ENCODE peak calls at places on chromosomes 1 and 21, in seven cellular contexts. Z is stimulated activated CD4-positive, alpha-beta T cell treated with anti-CD3 and anti-CD28 coated beads, Interleukin-2, amount 100 ng/mL, for 48 hours; M is GM13977; P is Right ventricle myocardium superior; X is GM13976; Y is NCI-H1694 treated with DMSO at 0.1 percent for 48 hours; S is activated CD8-positive, alpha-beta T cell treated with anti-CD3 and anti-CD28 coated beads, Interleukin-2, amount 10 ng/mL, durations not matched to agents 7 days and 5 days. B is an unnamed sample.
A peak's percentile ranks its signal among the peaks of the same experiment; 100 is the strongest.

GRCh38 chr1:167105150-167105840 is 11.4 kb downstream of the STYXL2 start:
- DNase-seq in S (no peak), Z (no peak), X (no peak), P (no peak), Y (no peak), M (no peak), B (no peak)

GRCh38 chr1:168468042-168468809 is 75.6 kb downstream of the XCL2 start:
- DNase-seq in X (no peak), Z (no peak), P (no peak), M (no peak), S (no peak), Y (no peak), B (no peak)

GRCh38 chr1:101290922-101291561 is 54.2 kb downstream of the S1PR1 start:
- DNase-seq in P (no peak), Z (no peak), Y (no peak), M (no peak), X (no peak), S (peak; percentile 50), B (no peak)

GRCh38 chr1:12229835-12230548 is at the start of gene VPS13D:
- DNase-seq in M (peak; percentile 95), X (peak; percentile 97), Y (peak; percentile 32), Z (peak; percentile 94), P (peak; percentile 93), S (peak; percentile 88), B (peak; percentile 94)

GRCh38 chr1:182278144-182279054 is 113.2 kb downstream of the GLUL start:
- DNase-seq in Z (no peak), Y (no peak), M (no peak), P (no peak), X (no peak), S (no peak), B (no peak)

GRCh38 chr1:24830680-24831272 is 85.5 kb downstream of the CLIC4 start:
- DNase-seq in S (no peak), Z (no peak), Y (peak; percentile 56), P (no peak), M (peak; percentile 45), X (peak; percentile 50), B (no peak)

GRCh38 chr1:219876798-219877209 is 51.6 kb downstream of the SLC30A10 start:
- DNase-seq in S (no peak), M (no peak), X (no peak), Z (no peak), P (no peak), Y (no peak), B (no peak)

GRCh38 chr1:36369061-36369470 is 16.7 kb downstream of the STK40 start:
- DNase-seq in S (peak; percentile 91), Z (peak; percentile 87), P (peak; percentile 83), X (peak; percentile 88), M (peak; percentile 83), Y (peak; percentile 52), B (peak; percentile 73)

GRCh38 chr1:152182942-152183341 is 23.9 kb upstream of the RPTN start:
- DNase-seq in S (no peak), Y (no peak), Z (no peak), M (no peak), P (no peak), X (no peak), B (no peak)

GRCh38 chr1:23392125-23392855 is 22.7 kb upstream of the ZNF436 start:
- DNase-seq in X (no peak), M (no peak), P (no peak), Y (no peak), S (no peak), Z (no peak), B (no peak)

GRCh38 chr1:248849152-248849551 is 9.7 kb downstream of the ZNF692 start:
- DNase-seq in Y (no peak), S (no peak), P (no peak), M (no peak), Z (no peak), X (no peak), B (no peak)

GRCh38 chr1:85321237-85321964 is 45.0 kb upstream of the BCL10 start:
- DNase-seq in Z (no peak), M (no peak), Y (no peak), P (no peak), S (peak; percentile 36), X (no peak), B (no peak)

GRCh38 chr1:243250102-243250501 is 5.0 kb downstream of the CEP170 start:
- DNase-seq in X (no peak), Y (no peak), Z (no peak), M (no peak), S (no peak), P (no peak), B (no peak)

GRCh38 chr1:29317063-29317915 is 81.0 kb downstream of the PTPRU start:
- DNase-seq in M (no peak), Z (no peak), X (no peak), P (no peak), Y (no peak), S (no peak), B (no peak)

GRCh38 chr1:45687753-45688737 is at the start of gene TMEM69:
- DNase-seq in Z (peak; percentile 73), Y (peak; percentile 84), P (peak; percentile 61), S (peak; percentile 89), M (peak; percentile 80), X (peak; percentile 79), B (peak; percentile 71)

GRCh38 chr1:20164694-20165202 is 21.1 kb upstream of the UBXN10 start:
- DNase-seq in S (no peak), M (no peak), P (peak; percentile 70), X (no peak), Z (no peak), Y (no peak), B (peak; percentile 58)

GRCh38 chr1:45359882-45360513 is 19.8 kb upstream of the MUTYH start:
- DNase-seq in M (no peak), X (no peak), P (peak; percentile 65), Z (peak; percentile 46), S (peak; percentile 68), Y (peak; percentile 37), B (peak; percentile 77)

GRCh38 chr1:150807257-150807637 is 813 bp downstream of the CTSK start:
- DNase-seq in S (no peak), Z (no peak), Y (no peak), M (no peak), P (no peak), X (no peak), B (no peak)

GRCh38 chr21:45053561-45053960 is 20.8 kb upstream of the ADARB1 start:
- DNase-seq in S (no peak), P (no peak), X (no peak), M (no peak), Z (no peak), Y (no peak), B (no peak)

GRCh38 chr1:154276797-154277196 is 4.4 kb downstream of the HAX1 start:
- DNase-seq in S (no peak), Y (no peak), X (no peak), M (no peak), Z (peak; percentile 29), P (no peak), B (no peak)